ENCODE peak calls at places on chromosomes 16 and 17, in ten cellular contexts. Q is SK-N-SH, Z is neural progenitor cell, I is body of pancreas, O is upper lobe of right lung, S is OCI-LY7, D is kidney epithelial cell, G is fibroblast of mammary gland, M is mucosa of descending colon, V is activated B cell treated with CpG ODN at 0.5 μM for 24 hours. A is an unnamed sample.

GRCh38 chr17:47850692-47851573 is at the start of gene SP6:
- DNase-seq in Q (peak; percentile 89), Z (peak; percentile 91), I (peak; percentile 92), O (peak; percentile 92), S (no peak), D (peak; percentile 42), G (peak; percentile 46), M (peak; percentile 91), V (peak; percentile 51), A (peak; percentile 49)

GRCh38 chr17:29143894-29144293 is 36.3 kb downstream of the MYO18A start:
- DNase-seq in Q (peak; percentile 62), Z (peak; percentile 50), I (no peak), O (no peak), S (peak; percentile 59), D (no peak), G (no peak), M (no peak), V (no peak), A (no peak)

GRCh38 chr16:29678691-29679267 is at the start of gene QPRT:
- DNase-seq in Q (peak; percentile 91), Z (peak; percentile 87), I (peak; percentile 80), O (peak; percentile 71), S (peak; percentile 31), D (peak; percentile 34), G (peak; percentile 67), M (peak; percentile 79), V (no peak), A (no peak)

GRCh38 chr16:78289844-78290277 is 190.4 kb downstream of the WWOX start:
- DNase-seq in Q (no peak), Z (peak; percentile 43), I (no peak), O (no peak), S (no peak), D (no peak), G (no peak), M (no peak), V (no peak), A (no peak)

GRCh38 chr17:9239821-9240658 is 218.7 kb downstream of the NTN1 start:
- DNase-seq in Q (peak; percentile 97), Z (peak; percentile 74), I (peak; percentile 86), O (peak; percentile 90), S (peak; percentile 43), D (no peak), G (peak; percentile 56), M (peak; percentile 87), V (peak; percentile 75), A (peak; percentile 68)

GRCh38 chr17:2181206-2181983 is 122.2 kb downstream of the SMG6 start:
- DNase-seq in Q (no peak), Z (peak; percentile 38), I (peak; percentile 25), O (no peak), S (no peak), D (no peak), G (peak; percentile 94), M (peak; percentile 59), V (no peak), A (peak; percentile 24)

GRCh38 chr17:19412510-19412909 is 1.5 kb downstream of the RNF112 start:
- DNase-seq in Q (no peak), Z (no peak), I (no peak), O (no peak), S (no peak), D (no peak), G (no peak), M (no peak), V (no peak), A (no peak)

GRCh38 chr17:14168582-14168981 is 68.1 kb downstream of the CDRT15 start:
- DNase-seq in Q (no peak), Z (no peak), I (no peak), O (no peak), S (no peak), D (no peak), G (no peak), M (no peak), V (no peak), A (no peak)

GRCh38 chr17:46020023-46020735 is 21.1 kb downstream of the STH start:
- DNase-seq in Q (no peak), Z (no peak), I (no peak), O (no peak), S (no peak), D (no peak), G (no peak), M (no peak), V (peak; percentile 40), A (peak; percentile 77)

DNA sequence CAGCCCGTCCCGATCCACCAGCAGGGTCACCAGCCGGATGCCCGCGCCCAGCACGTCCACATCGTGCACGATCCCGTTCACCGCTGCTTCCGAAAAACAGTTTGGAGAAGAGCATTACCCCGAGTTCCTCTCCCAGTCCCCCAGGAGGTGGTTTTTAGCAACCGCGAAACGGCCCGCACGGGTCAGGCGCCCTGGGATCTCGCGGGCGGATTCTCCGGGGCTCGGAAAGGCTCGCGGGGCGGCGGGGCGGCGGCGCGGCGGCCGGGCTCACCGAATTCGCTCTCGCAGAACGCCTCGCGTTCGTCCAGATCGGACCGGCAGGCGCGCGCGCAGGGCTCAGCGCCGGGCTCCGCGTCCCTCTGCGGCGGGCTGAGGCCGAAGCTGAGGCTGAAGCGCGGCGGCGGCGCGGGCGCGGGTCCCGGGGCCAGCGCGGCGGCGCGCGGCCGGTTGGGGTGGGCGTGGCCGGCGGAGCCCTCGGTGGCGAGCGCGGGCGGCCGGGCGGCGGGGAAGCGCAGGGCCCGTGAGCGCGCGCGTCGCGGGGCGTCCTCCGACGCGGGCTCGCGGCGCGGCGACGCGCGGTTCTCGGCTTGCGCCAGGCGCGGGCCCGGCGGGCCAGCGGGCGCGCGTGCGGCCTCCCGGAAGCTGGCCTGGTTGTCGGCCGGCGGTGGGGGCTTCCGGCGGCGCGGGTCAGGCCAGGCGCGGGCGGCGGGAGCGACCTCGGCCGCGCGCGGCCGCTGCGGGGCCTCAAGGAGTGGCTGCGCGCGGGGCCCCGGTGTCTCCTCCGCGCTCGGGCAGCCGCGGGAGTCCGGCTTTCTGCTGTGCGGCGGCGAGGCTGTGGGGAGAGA is 2.9 kb downstream of the C17orf58 start:
- DNase-seq in Q (peak; percentile 98), Z (peak; percentile 97), I (peak; percentile 84), O (peak; percentile 94), S (peak; percentile 97), D (no peak), G (peak; percentile 77), M (peak; percentile 91), V (peak; percentile 75), A (peak; percentile 77)
- TF ChIP-seq CTCF in Q (peak; percentile 23), Z (peak; percentile 5), I (peak; percentile 1), O (no peak), S (no peak), D (no peak), G (no peak), M (no peak), V (no peak), A (no peak)

GRCh38 chr16:71542377-71542776 is 16.2 kb downstream of the CHST4 start:
- DNase-seq in Q (peak; percentile 44), Z (peak; percentile 84), I (peak; percentile 27), O (peak; percentile 70), S (peak; percentile 60), D (no peak), G (peak; percentile 47), M (peak; percentile 42), V (peak; percentile 30), A (peak; percentile 42)
- TF ChIP-seq CTCF in Q (peak; percentile 54), Z (peak; percentile 79), I (peak; percentile 35), O (peak; percentile 50), S (peak; percentile 86), D (peak; percentile 53), G (peak; percentile 67), M (no peak), V (no peak), A (peak; percentile 59)

GRCh38 chr17:81170727-81171494 is 4.9 kb upstream of the AATK start:
- DNase-seq in Q (no peak), Z (no peak), I (no peak), O (no peak), S (no peak), D (no peak), G (no peak), M (no peak), V (no peak), A (no peak)

GRCh38 chr17:81173761-81174160 is 7.7 kb upstream of the AATK start:
- DNase-seq in Q (no peak), Z (no peak), I (no peak), O (no peak), S (no peak), D (no peak), G (peak; percentile 39), M (no peak), V (no peak), A (no peak)

GRCh38 chr17:81171941-81172340 is 5.9 kb upstream of the AATK start:
- DNase-seq in Q (no peak), Z (no peak), I (no peak), O (no peak), S (no peak), D (no peak), G (peak; percentile 7), M (no peak), V (no peak), A (no peak)

GRCh38 chr17:81176656-81177055 is 10.6 kb upstream of the AATK start:
- DNase-seq in Q (no peak), Z (no peak), I (no peak), O (no peak), S (no peak), D (no peak), G (peak; percentile 31), M (no peak), V (no peak), A (no peak)

GRCh38 chr17:81173354-81173753 is 7.3 kb upstream of the AATK start:
- DNase-seq in Q (no peak), Z (no peak), I (no peak), O (no peak), S (no peak), D (no peak), G (no peak), M (no peak), V (no peak), A (no peak)
- TF ChIP-seq CTCF in Q (no peak), Z (no peak), I (no peak), O (no peak), S (no peak), D (no peak), G (no peak), M (no peak), V (no peak), A (no peak)

GRCh38 chr17:75244133-75244866 is 17.1 kb downstream of the GGA3 start:
- DNase-seq in Q (no peak), Z (no peak), I (no peak), O (no peak), S (peak; percentile 94), D (no peak), G (no peak), M (no peak), V (peak; percentile 31), A (no peak)
- TF ChIP-seq CTCF in Q (no peak), Z (no peak), I (no peak), O (no peak), S (no peak), D (no peak), G (no peak), M (no peak), V (no peak), A (no peak)